ENCODE peak calls at places on chromosomes 16 and 17, in six cellular contexts. S is fibroblast of the conjunctiva, G is HFFc6, U is H9, E is posterior cingulate gyrus, D is HS-27A. B is an unnamed sample.

GRCh38 chr17:29778936-29779811 is 150.9 kb downstream of the SSH2 start:
- DNase-seq in G (peak; percentile 29), U (peak; percentile 61), D (no peak), S (peak; percentile 51), E (peak; percentile 56), B (peak; percentile 60)

GRCh38 chr16:22356930-22357634 is 17.3 kb downstream of the CDR2 start:
- DNase-seq in D (no peak), G (no peak), S (no peak), U (no peak), E (no peak), B (no peak)

GRCh38 chr16:50248845-50249244 is 17.5 kb upstream of the ADCY7 start:
- DNase-seq in D (no peak), G (no peak), E (no peak), U (no peak), S (no peak), B (no peak)

GRCh38 chr17:81250286-81251090 is 11.4 kb downstream of the NDUFAF8 start:
- DNase-seq in D (no peak), G (no peak), S (no peak), U (no peak), E (no peak), B (no peak)

GRCh38 chr17:11430766-11431165 is 167.5 kb upstream of the DNAH9 start:
- DNase-seq in G (no peak), U (no peak), S (no peak), E (no peak), D (no peak), B (no peak)

GRCh38 chr16:85610059-85610445 is 3.1 kb upstream of the GSE1 start:
- DNase-seq in U (no peak), S (no peak), G (no peak), E (no peak), D (no peak), B (no peak)

GRCh38 chr16:27244363-27244755 is 24.2 kb downstream of the NSMCE1 start:
- DNase-seq in U (peak; percentile 22), D (no peak), E (no peak), S (no peak), G (no peak), B (no peak)

GRCh38 chr17:7314719-7315569 is at the start of gene GPS2:
- DNase-seq in U (peak; percentile 95), S (peak; percentile 43), D (no peak), E (peak; percentile 90), G (peak; percentile 69), B (peak; percentile 92)

GRCh38 chr17:43591750-43592562 is 45.8 kb upstream of the ETV4 start:
- DNase-seq in S (no peak), D (no peak), E (no peak), G (peak; percentile 57), U (no peak), B (no peak)

GRCh38 chr16:12406840-12407690 is 396.6 kb downstream of the CPPED1 start:
- DNase-seq in S (no peak), E (no peak), U (no peak), D (no peak), G (peak; percentile 29), B (no peak)

GRCh38 chr17:30588798-30589247 is 111.6 kb downstream of the GOSR1 start:
- DNase-seq in G (no peak), S (no peak), D (no peak), U (no peak), E (no peak), B (no peak)